ENCODE peak calls at places on chromosomes 6 and 20, in nine cellular contexts. Q is CD8-positive, alpha-beta T cell; H is astrocyte; K is cardiac muscle cell; L is fibroblast of lung; Z is DND-41; W is adipocyte; B is psoas muscle; O is aorta. J is an unnamed sample. For H3K4me1, the result is how much of the 10 kb centered on the place peaks cover.

GRCh38 chr20:16707674-16708073 is 22.2 kb upstream of the SNRPB2 start:
- DNase-seq in K (no peak), L (no peak), H (no peak), Z (no peak), Q (no peak), O (no peak), W (no peak), B (no peak), J (no peak)

GRCh38 chr6:156107514-156108150 is 652.0 kb upstream of the NOX3 start:
- DNase-seq in Q (no peak), Z (no peak), B (no peak), H (no peak), O (no peak), K (no peak), W (no peak), L (no peak), J (no peak)

GRCh38 chr6:160929831-160930230 is 61.7 kb upstream of the MAP3K4 start:
- DNase-seq in O (no peak), K (no peak), Z (no peak), H (no peak), B (no peak), W (no peak), Q (no peak), L (no peak), J (no peak)

GRCh38 chr20:51156796-51157119 is 133.9 kb upstream of the KCNG1 start:
- DNase-seq in Z (no peak), B (no peak), H (no peak), W (no peak), L (no peak), Q (no peak), O (no peak), K (no peak), J (no peak)

GRCh38 chr20:36506253-36506652 is 35.1 kb upstream of the MYL9 start:
- DNase-seq in B (no peak), Z (no peak), H (no peak), K (no peak), L (no peak), O (peak), W (no peak), Q (no peak), J (no peak)

GRCh38 chr20:2799688-2800589 is 488 bp downstream of the CPXM1 start:
- DNase-seq in W (peak), B (no peak), O (peak), K (peak), Z (no peak), Q (no peak), H (no peak), L (peak), J (no peak)

GRCh38 chr6:64589961-64590360 is 954.4 kb downstream of the PHF3 start:
- DNase-seq in H (no peak), W (no peak), Q (no peak), B (no peak), L (no peak), O (no peak), K (no peak), Z (no peak), J (no peak)

GRCh38 chr6:143198312-143198711 is 137.6 kb downstream of the AIG1 start:
- DNase-seq in Z (no peak), W (no peak), L (no peak), B (no peak), Q (no peak), O (no peak), K (no peak), H (no peak), J (no peak)

GRCh38 chr6:104613416-104614001 is 246.2 kb downstream of the HACE1 start:
- DNase-seq in W (no peak), O (no peak), B (no peak), Q (no peak), H (peak), K (peak), L (peak), Z (no peak), J (no peak)

GRCh38 chr6:151044465-151045441 is 179.3 kb downstream of the MTHFD1L start:
- DNase-seq in B (peak), Z (no peak), Q (no peak), H (peak), K (peak), L (peak), W (peak), O (peak), J (peak)

GRCh38 chr6:94130458-94130857 is 711.1 kb upstream of the EPHA7 start:
- DNase-seq in H (no peak), Z (no peak), L (no peak), O (no peak), Q (no peak), K (no peak), W (no peak), B (no peak), J (no peak)

GRCh38 chr6:138013949-138014348 is 93.3 kb downstream of the PERP start:
- DNase-seq in K (no peak), Z (no peak), H (no peak), B (no peak), W (no peak), O (no peak), L (no peak), Q (no peak), J (no peak)

GRCh38 chr6:71387179-71387578 is 98.6 kb downstream of the OGFRL1 start:
- DNase-seq in K (peak), Z (no peak), O (no peak), H (no peak), B (no peak), L (peak), Q (no peak), W (peak), J (no peak)

GRCh38 chr20:3933126-3933684 is 44.0 kb downstream of the PANK2 start:
- DNase-seq in L (no peak), Z (peak), B (no peak), H (no peak), W (no peak), O (no peak), Q (no peak), K (no peak), J (no peak)

GRCh38 chr6:110325197-110325596 is 33.0 kb downstream of the METTL24 start:
- DNase-seq in W (peak), H (no peak), L (peak), K (peak), Q (no peak), B (no peak), O (no peak), Z (no peak), J (no peak)

GRCh38 chr6:137497722-137498463 is 3.7 kb upstream of the OLIG3 start:
- DNase-seq in B (no peak), L (no peak), O (peak), Q (no peak), H (no peak), Z (no peak), K (no peak), W (no peak), J (no peak)

GRCh38 chr6:51743999-51744398 is 343.4 kb downstream of the PKHD1 start:
- DNase-seq in W (no peak), Q (no peak), O (no peak), L (no peak), K (no peak), Z (no peak), B (no peak), H (no peak), J (no peak)

GRCh38 chr20:58870293-58871014 is 17.9 kb downstream of the GNAS start:
- DNase-seq in B (peak), Q (no peak), Z (peak), W (peak), K (peak), H (no peak), L (no peak), O (peak), J (peak)

GRCh38 chr20:44065401-44066340 is 121.3 kb downstream of the JPH2 start:
- DNase-seq in L (no peak), Z (no peak), H (no peak), K (no peak), O (no peak), W (no peak), B (peak), Q (no peak), J (no peak)
- H3K4me1 ChIP-seq in L (under half), Z (under half), H (under half), K (under half), O (under half), W (under half), B (under half), Q (under half), J (under half)

GRCh38 chr6:117495425-117495824 is 13.0 kb downstream of the DCBLD1 start:
- DNase-seq in Z (no peak), Q (no peak), L (no peak), K (no peak), B (no peak), O (no peak), H (no peak), W (no peak), J (no peak)

GRCh38 chr6:117494283-117494682 is 11.8 kb downstream of the DCBLD1 start:
- DNase-seq in O (no peak), Q (no peak), B (no peak), W (no peak), Z (no peak), L (no peak), K (peak), H (no peak), J (no peak)

GRCh38 chr6:117495873-117496272 is 13.4 kb downstream of the DCBLD1 start:
- DNase-seq in O (no peak), L (peak), H (peak), Q (no peak), K (no peak), Z (no peak), B (no peak), W (no peak), J (no peak)

GRCh38 chr6:117493470-117493869 is 11.0 kb downstream of the DCBLD1 start:
- DNase-seq in W (no peak), K (no peak), H (no peak), Z (no peak), Q (no peak), L (no peak), B (no peak), O (no peak), J (no peak)

DNA sequence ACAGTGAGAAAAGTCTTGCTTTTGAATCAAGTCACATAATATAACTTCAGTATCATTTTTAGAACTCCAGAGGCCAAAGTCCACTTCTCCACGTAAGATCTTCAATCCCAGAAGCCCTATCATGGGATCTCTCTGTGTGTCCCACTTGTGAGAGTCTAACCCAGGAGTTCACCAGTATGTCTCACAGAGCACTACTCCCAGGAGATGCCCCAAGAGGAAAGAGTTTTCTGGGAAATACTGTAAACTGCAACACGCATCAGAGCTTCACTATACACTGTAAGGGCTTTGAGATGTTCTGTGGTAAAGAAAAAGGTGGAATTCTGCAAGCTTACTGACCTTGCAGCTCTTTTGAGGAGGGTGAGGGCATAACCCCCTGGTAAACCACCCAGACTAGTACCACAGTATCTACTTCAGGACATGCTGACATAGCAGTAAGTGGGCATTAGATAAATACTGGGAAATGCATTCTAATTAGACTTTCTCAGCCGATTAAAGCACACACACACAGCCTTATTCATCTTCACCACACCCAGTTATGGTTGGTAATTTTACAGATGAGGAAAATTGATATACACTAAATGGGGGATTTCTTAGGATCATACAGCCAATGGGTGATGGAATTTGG is 12.3 kb downstream of the DCBLD1 start:
- DNase-seq in Q (no peak), O (no peak), W (no peak), Z (no peak), H (no peak), B (no peak), K (no peak), L (no peak), J (no peak)
- H3K4me1 ChIP-seq in Q (under half), O (under half), W (under half), Z (under half), H (half or more), B (under half), K (under half), L (under half), J (under half)

GRCh38 chr20:10793741-10794140 is 119.9 kb upstream of the JAG1 start:
- DNase-seq in H (no peak), K (no peak), L (no peak), Q (no peak), O (no peak), W (no peak), Z (no peak), B (no peak), J (no peak)

GRCh38 chr20:10790013-10790412 is 116.2 kb upstream of the JAG1 start:
- DNase-seq in Z (no peak), B (no peak), L (no peak), K (no peak), H (no peak), W (no peak), Q (no peak), O (no peak), J (no peak)

GRCh38 chr20:10794765-10795164 is 121.0 kb upstream of the JAG1 start:
- DNase-seq in H (no peak), Z (no peak), K (no peak), B (no peak), O (no peak), Q (no peak), L (no peak), W (no peak), J (no peak)

GRCh38 chr20:10789386-10789785 is 115.6 kb upstream of the JAG1 start:
- DNase-seq in Z (no peak), Q (no peak), K (no peak), O (no peak), W (no peak), H (no peak), B (no peak), L (no peak), J (no peak)

DNA sequence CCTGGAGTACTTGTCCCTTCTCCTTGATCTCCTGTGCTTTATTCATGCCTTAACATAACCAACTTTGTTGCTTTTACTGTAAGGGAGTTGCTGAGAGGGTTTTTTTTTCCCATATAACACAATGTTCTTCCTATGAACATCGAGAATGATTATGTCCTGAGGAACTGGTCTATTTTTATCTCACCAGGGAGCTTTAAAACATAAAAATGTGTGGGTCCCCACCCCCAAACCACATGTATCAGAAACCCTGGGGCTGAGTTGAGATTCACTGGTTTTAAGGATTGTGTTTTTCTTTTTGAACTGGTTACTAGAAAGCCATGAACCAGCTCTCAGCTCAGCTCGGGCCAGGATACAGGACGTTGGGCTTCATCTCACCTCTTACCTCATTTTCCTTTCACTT is 118.5 kb upstream of the JAG1 start:
- DNase-seq in W (peak), L (peak), B (no peak), O (no peak), K (no peak), Q (no peak), Z (no peak), H (no peak), J (no peak)
- H3K4me1 ChIP-seq in W (under half), L (under half), B (under half), O (under half), K (under half), Q (under half), Z (under half), H (under half), J (under half)

DNA sequence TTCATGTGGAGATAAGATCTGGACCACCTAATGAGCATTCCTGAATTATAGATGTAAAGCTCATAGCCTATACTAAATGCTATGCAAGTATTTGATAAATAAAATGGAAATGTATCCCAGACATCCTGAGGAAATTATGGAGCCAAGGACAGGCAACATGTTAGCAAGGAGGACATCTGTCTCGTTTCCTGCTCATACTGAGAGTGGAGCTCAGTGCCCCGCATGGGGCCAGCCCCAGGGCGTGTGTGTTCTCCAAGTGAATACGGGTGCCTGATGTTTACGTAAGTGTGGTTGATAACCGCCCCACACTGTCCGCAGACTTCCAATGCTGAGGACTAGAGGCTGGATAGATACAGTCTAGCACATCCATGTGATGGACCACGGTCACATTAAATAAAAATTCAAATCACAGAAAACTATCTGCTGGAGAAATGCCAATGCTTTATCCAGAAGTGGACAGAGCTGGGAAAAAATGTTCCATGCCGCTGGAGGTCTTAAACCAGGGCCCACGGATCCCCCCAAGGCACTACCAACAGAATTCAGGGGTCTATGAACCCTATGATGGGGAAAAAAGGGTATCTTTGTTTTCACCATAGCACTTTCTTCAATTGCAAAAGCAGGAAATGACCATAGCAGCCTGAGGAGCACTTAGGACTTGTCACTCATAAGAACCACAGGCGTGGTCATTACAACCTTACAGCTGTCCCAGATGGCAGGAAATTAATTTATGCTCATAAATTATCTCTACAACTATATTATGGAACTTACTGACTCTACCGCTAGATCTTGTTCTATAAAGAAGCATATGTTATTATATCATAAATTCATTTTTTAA is 24.9 kb downstream of the TGM2 start:
- DNase-seq in B (no peak), O (peak), K (peak), Z (no peak), Q (no peak), H (peak), L (peak), W (no peak), J (peak)
- H3K4me1 ChIP-seq in B (under half), O (under half), K (under half), Z (under half), Q (under half), H (under half), L (under half), W (under half), J (under half)